ENCODE peak calls at places on chromosome 10, in five cellular contexts. S, A, C, L and I are unnamed samples.

GRCh38 chr10:71706216-71707121 is 13.1 kb downstream of the C10orf105 start:
- DNase-seq in C (no peak), S (no peak), A (no peak), L (no peak), I (no peak)

GRCh38 chr10:118062798-118063238 is 16.1 kb upstream of the RAB11FIP2 start:
- DNase-seq in A (no peak), S (no peak), C (no peak), L (no peak), I (no peak)

GRCh38 chr10:10295537-10295936 is 722.1 kb upstream of the CELF2 start:
- DNase-seq in L (no peak), C (no peak), A (no peak), S (no peak), I (no peak)

GRCh38 chr10:126504051-126504760 is 115.9 kb upstream of the ADAM12 start:
- DNase-seq in L (peak; percentile 31), C (no peak), A (no peak), S (peak; percentile 29), I (peak; percentile 83)

GRCh38 chr10:88270871-88271713 is 312.0 kb downstream of the RNLS start:
- DNase-seq in S (no peak), L (peak; percentile 35), A (no peak), C (no peak), I (no peak)

GRCh38 chr10:88538038-88538437 is 45.1 kb downstream of the RNLS start:
- DNase-seq in C (no peak), S (no peak), A (no peak), L (no peak), I (no peak)

GRCh38 chr10:122331615-122332446 is 42.7 kb upstream of the PLEKHA1 start:
- DNase-seq in A (no peak), C (no peak), S (no peak), L (no peak), I (no peak)

GRCh38 chr10:71603190-71603589 is 116.4 kb downstream of the C10orf105 start:
- DNase-seq in C (no peak), A (no peak), L (peak; percentile 33), S (peak; percentile 31), I (no peak)

GRCh38 chr10:115525141-115525540 is 432.0 kb downstream of the ATRNL1 start:
- DNase-seq in L (no peak), A (no peak), C (no peak), S (no peak), I (no peak)

GRCh38 chr10:70343712-70344111 is 38.7 kb downstream of the LRRC20 start:
- DNase-seq in C (peak; percentile 85), A (peak; percentile 46), L (no peak), S (no peak), I (no peak)

GRCh38 chr10:110411047-110411410 is 86.7 kb upstream of the DUSP5 start:
- DNase-seq in S (no peak), L (no peak), C (no peak), A (peak; percentile 81), I (no peak)

GRCh38 chr10:79098596-79099015 is 29.8 kb downstream of the ZMIZ1 start:
- DNase-seq in C (no peak), L (no peak), A (no peak), S (no peak), I (no peak)

GRCh38 chr10:89829887-89830269 is 128.5 kb downstream of the KIF20B start:
- DNase-seq in C (no peak), A (no peak), S (no peak), L (no peak), I (peak; percentile 74)

GRCh38 chr10:130003166-130003565 is 39.1 kb upstream of the EBF3 start:
- DNase-seq in L (no peak), C (no peak), A (no peak), S (no peak), I (no peak)

GRCh38 chr10:75356484-75356883 is 45.1 kb downstream of the ZNF503 start:
- DNase-seq in L (no peak), C (no peak), A (no peak), S (no peak), I (no peak)

GRCh38 chr10:11447571-11447970 is 163.9 kb downstream of the USP6NL start:
- DNase-seq in C (no peak), A (no peak), L (no peak), S (no peak), I (no peak)

GRCh38 chr10:120011359-120012132 is 119.0 kb downstream of the SEC23IP start:
- DNase-seq in S (peak; percentile 6), A (no peak), C (no peak), L (peak; percentile 40), I (peak; percentile 90)

GRCh38 chr10:117532451-117533107 is 10.0 kb upstream of the EMX2 start:
- DNase-seq in S (no peak), A (peak; percentile 46), C (no peak), L (no peak), I (no peak)

GRCh38 chr10:88245974-88246511 is 337.1 kb downstream of the RNLS start:
- DNase-seq in A (peak; percentile 71), C (peak; percentile 37), L (no peak), S (no peak), I (no peak)

GRCh38 chr10:24944512-24945255 is 7.7 kb downstream of the PRTFDC1 start:
- DNase-seq in C (peak; percentile 48), L (peak; percentile 89), A (no peak), S (no peak), I (peak; percentile 84)

GRCh38 chr10:81872206-81872605 is 2.8 kb upstream of the NRG3 start:
- DNase-seq in C (no peak), S (no peak), L (no peak), A (no peak), I (no peak)

GRCh38 chr10:29328988-29329387 is 40.1 kb downstream of the LYZL1 start:
- DNase-seq in L (no peak), A (peak; percentile 79), C (peak; percentile 48), S (no peak), I (no peak)

GRCh38 chr10:74854610-74855009 is 28.2 kb downstream of the KAT6B start:
- DNase-seq in S (no peak), A (no peak), C (no peak), L (no peak), I (no peak)

GRCh38 chr10:122344741-122345258 is 29.7 kb upstream of the PLEKHA1 start:
- DNase-seq in L (peak; percentile 29), A (no peak), S (no peak), C (no peak), I (no peak)

GRCh38 chr10:13700461-13701144 is 113.8 kb downstream of the PRPF18 start:
- DNase-seq in S (no peak), C (no peak), L (no peak), A (no peak), I (no peak)

GRCh38 chr10:88986549-88987242 is 3.9 kb upstream of the FAS start:
- DNase-seq in S (peak; percentile 26), L (no peak), C (no peak), A (no peak), I (no peak)

GRCh38 chr10:110081914-110082313 is 74.1 kb downstream of the ADD3 start:
- DNase-seq in C (no peak), A (no peak), S (no peak), L (peak; percentile 54), I (no peak)

GRCh38 chr10:28949005-28950004 is 272.0 kb downstream of the BAMBI start:
- DNase-seq in S (no peak), L (no peak), A (no peak), C (no peak), I (no peak)

GRCh38 chr10:121832647-121833046 is 95.2 kb downstream of the ATE1 start:
- DNase-seq in S (no peak), A (no peak), C (no peak), L (no peak), I (no peak)

GRCh38 chr10:60430017-60430416 is 40.3 kb upstream of the ANK3 start:
- DNase-seq in A (no peak), C (no peak), L (no peak), S (peak; percentile 23), I (no peak)

GRCh38 chr10:3745582-3745981 is 39.4 kb downstream of the KLF6 start:
- DNase-seq in L (no peak), C (no peak), S (no peak), A (no peak), I (peak; percentile 53)

GRCh38 chr10:70381491-70382421 is 669 bp downstream of the LRRC20 start:
- DNase-seq in C (peak; percentile 91), S (no peak), A (peak; percentile 81), L (peak; percentile 35), I (no peak)

GRCh38 chr10:3570330-3570729 is 214.7 kb downstream of the KLF6 start:
- DNase-seq in A (no peak), L (no peak), S (no peak), C (no peak), I (peak; percentile 72)

GRCh38 chr10:80146918-80147317 is 14.4 kb downstream of the PLAC9 start:
- DNase-seq in A (peak; percentile 17), L (no peak), S (no peak), C (no peak), I (no peak)
- H3K4me3 ChIP-seq in A (no peak overlapping the region), L (no peak overlapping the region), S (no peak overlapping the region), C (no peak overlapping the region), I (no peak overlapping the region)

DNA sequence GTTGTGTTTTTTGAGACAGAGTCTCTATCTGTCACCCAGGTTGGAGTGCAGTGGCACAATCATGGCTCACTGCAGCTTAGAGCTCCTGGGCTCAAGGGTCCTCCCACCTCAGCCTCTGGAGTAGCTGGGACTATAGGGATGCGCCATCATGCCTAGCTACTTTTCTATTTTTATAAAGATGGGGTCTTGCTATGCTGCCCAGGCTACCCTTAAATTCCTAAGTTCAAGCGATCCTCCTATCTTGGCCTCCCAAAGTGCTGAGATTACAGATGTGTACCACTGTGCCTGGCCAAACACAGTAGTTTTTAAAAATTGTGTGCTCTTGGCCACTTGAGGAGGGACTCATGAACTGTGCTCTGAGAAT is 10.6 kb upstream of the TLX1 start:
- DNase-seq in C (no peak), S (no peak), L (no peak), A (no peak), I (no peak)
- H3K27me3 ChIP-seq in C (peaks cover 55% of the 10 kb centered on the region), S (peaks cover 10% of the 10 kb centered on the region), L (peaks cover 59% of the 10 kb centered on the region), A (peaks cover 49% of the 10 kb centered on the region), I (peaks cover 37% of the 10 kb centered on the region)

GRCh38 chr10:4825868-4826787 is at the start of gene AKR1E2:
- DNase-seq in C (peak; percentile 86), A (peak; percentile 93), S (peak; percentile 64), L (peak; percentile 95), I (peak; percentile 96)
- TF ChIP-seq POLR2A in C (peak; percentile 23), A (peak; percentile 4), S (peak; percentile 3), L (peak; percentile 43), I (no peak)

GRCh38 chr10:100007239-100008141 is 2.3 kb downstream of the DNMBP start:
- DNase-seq in C (no peak), A (peak; percentile 45), S (no peak), L (no peak), I (no peak)
- H3K4me3 ChIP-seq in C (no peak overlapping the region), A (peak overlapping the region; percentile 69), S (no peak overlapping the region), L (peak overlapping the region; percentile 91), I (peak overlapping the region; percentile 74)